ENCODE peak calls at places on chromosomes 12 and 14, in five cellular contexts. H is testis, C is HFF-Myc, O is AG09309, N is lower leg skin. R is an unnamed sample.
A peak's percentile ranks its signal among the peaks of the same experiment; 100 is the strongest.

GRCh38 chr12:84124211-84124610 is 788.4 kb downstream of the SLC6A15 start:
- DNase-seq in O (no peak), H (no peak), C (no peak), N (no peak), R (no peak)

GRCh38 chr12:130555628-130556485 is 160.2 kb downstream of the RIMBP2 start:
- DNase-seq in H (no peak), C (no peak), N (peak; percentile 56), O (no peak), R (no peak)

GRCh38 chr14:67622675-67623074 is 3.0 kb downstream of the ARG2 start:
- DNase-seq in C (peak; percentile 77), O (peak; percentile 50), H (peak; percentile 33), N (no peak), R (peak; percentile 47)

GRCh38 chr14:53109028-53109687 is 44.0 kb downstream of the DDHD1 start:
- DNase-seq in C (no peak), H (no peak), N (no peak), O (no peak), R (no peak)

GRCh38 chr14:36997843-36998242 is 174.6 kb downstream of the SLC25A21 start:
- DNase-seq in H (no peak), O (no peak), C (no peak), N (no peak), R (no peak)

GRCh38 chr14:105470812-105471771 is 3.5 kb upstream of the CRIP2 start:
- DNase-seq in C (no peak), H (no peak), N (no peak), O (no peak), R (no peak)

GRCh38 chr14:60905930-60906329 is 74.9 kb downstream of the TRMT5 start:
- DNase-seq in O (no peak), H (no peak), C (no peak), N (no peak), R (no peak)

GRCh38 chr12:70186436-70186835 is 56.8 kb upstream of the CNOT2 start:
- DNase-seq in H (no peak), N (no peak), C (no peak), O (no peak), R (no peak)

GRCh38 chr12:13961983-13962382 is 19.4 kb downstream of the GRIN2B start:
- DNase-seq in O (no peak), N (no peak), C (no peak), H (no peak), R (no peak)

DNA sequence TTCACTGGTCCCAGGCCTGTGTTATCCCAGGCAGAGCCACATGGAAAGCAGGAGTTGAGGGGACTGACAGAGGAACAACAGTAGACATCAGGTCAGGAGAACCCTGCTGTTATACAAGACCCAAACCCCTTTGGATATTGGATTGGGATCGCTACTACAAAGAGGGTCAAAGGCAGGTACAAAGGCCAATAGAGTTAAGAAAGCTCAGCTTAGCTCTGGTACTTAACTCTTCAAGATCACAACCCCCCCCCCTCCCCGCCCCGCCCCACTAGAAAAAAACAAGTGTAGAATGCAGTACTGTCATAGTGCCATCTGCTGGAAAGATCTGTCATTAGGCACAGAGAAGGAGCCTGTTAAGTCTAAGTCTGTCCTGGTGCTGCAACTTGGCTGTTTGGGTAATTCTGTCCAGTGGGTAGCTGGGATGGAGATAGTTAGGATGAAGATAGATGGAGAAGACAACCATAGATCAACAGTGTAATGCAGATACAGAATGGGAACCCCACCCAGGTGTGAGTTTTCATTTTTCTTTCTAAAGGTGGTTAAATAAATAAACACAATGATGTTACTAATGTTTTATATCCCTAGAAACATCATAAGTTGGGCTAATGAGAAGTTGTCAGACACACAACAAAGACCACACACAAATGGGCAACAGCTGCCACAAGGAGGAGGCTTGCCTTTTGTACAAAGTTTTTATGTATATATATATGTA is 17.2 kb downstream of the REM2 start:
- DNase-seq in C (peak; percentile 52), O (no peak), N (no peak), H (peak; percentile 51), R (no peak)
- TF ChIP-seq CTCF in C (peak; percentile 63), O (peak; percentile 62), N (no peak), H (no peak), R (peak; percentile 72)

DNA sequence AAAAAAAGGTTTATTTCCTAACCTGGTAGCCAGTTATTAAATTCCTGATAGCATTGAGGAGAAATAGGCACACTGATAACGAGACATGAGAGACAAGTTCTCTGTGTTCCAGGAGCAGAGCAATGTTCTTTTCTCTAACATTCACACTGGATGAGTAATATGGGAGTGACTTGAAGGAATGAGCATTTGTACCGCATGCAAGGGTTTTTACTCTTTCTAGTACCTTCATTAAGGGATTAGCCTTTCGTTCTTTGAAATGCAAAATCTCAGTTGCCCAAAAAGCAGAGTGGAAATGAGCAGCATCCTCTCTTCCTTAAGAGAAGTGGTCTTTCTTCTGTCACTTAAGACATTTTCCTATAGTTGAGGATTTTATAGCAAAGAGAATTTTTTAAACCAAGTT is 54.7 kb downstream of the FGD4 start:
- DNase-seq in H (no peak), C (no peak), O (no peak), N (no peak), R (no peak)
- H3K4me3 ChIP-seq in H (no peak overlapping the region), C (no peak overlapping the region), O (no peak overlapping the region), N (no peak overlapping the region), R (no peak overlapping the region)

GRCh38 chr14:95045255-95045701 is 112.1 kb downstream of the DICER1 start:
- DNase-seq in O (no peak), N (peak; percentile 40), H (peak; percentile 5), C (no peak), R (no peak)

GRCh38 chr14:95043732-95044462 is 113.4 kb downstream of the DICER1 start:
- DNase-seq in H (no peak), O (no peak), C (no peak), N (peak; percentile 36), R (no peak)

GRCh38 chr14:95043314-95043713 is 114.0 kb downstream of the DICER1 start:
- DNase-seq in H (no peak), C (no peak), N (peak; percentile 48), O (no peak), R (no peak)

GRCh38 chr14:95045836-95046430 is 111.4 kb downstream of the DICER1 start:
- DNase-seq in N (peak; percentile 45), O (no peak), H (peak; percentile 7), C (no peak), R (no peak)

DNA sequence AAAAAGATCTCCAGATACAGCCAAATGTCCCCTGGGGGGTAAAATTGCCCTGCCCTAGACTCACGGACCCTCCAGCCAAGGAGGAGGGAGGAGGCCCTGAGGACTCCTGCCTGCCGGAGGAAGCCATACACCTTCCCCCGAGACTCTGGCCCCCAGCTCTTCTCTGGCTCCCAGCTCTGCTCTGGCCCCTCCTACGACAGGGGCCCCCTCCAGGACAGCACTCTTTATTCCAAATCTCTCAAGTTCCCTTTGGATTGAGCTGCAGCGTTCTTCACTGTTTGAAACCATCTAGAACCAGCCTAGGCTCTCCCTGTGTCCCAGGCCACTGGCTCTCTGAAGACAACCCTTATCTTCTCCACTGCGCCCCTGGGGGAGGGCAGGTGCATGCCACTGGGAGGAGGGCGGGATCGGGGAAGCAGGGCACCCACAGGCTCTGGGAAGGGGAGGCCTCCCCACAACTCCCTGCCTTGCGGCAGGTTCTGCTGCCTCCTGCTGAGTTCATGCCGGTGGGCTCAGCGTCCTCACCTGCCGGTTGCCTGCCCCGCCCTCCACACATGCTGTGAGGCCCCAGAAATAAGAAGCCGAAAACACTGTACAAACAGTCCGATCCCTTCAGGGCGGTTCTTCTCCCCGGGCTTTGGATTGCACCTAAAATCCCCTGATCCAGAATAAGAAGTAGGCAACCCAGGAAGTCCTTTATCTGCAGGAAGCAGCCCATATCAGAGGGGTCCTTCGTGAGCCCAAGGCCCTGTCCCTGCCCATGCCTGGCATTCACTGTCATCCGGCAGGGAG is 112.7 kb downstream of the DICER1 start:
- DNase-seq in N (peak; percentile 64), O (no peak), C (no peak), H (no peak), R (no peak)
- TF ChIP-seq CTCF in N (no peak), O (no peak), C (no peak), H (no peak), R (no peak)

DNA sequence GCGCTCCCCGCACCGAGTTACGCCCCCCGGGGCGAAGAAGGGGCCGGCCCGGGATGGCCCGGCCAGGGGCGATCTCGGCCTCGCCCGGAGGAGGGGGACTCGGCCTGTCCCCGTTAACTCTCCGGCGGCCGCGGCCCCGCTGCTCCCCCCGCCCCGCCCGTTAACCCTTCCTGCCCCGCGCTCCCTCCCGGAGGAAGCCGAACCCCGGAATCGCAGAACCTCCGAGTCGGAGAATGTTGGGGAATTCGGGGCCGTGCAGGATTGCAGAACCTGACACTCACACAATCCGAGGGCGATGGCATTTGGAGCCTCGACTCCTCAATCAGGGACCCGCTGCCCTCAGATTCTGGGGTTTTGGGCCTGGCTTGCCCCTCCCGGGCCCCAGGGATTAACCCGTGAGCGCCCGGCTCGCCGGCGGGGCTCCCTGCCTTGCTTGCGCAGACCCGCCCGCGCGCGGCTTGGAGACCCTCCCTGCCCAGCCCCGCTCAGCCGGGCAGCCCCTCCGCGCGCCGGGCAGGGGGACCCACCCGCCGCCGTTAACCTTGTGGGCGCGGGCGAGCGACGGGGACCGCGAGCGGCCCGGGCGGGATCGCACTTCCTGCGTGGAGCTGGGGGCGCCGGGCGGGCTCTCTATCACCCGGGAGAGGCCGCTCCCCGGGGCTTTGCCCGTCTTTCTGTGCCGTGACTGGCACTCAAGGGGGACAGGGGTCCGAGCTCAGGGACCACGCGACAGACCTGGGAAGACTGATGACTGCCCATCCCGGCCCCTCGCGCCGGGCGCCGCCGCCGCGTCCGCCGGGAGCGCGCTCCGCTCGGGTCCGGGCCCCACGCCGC is 18.8 kb downstream of the BEGAIN start:
- DNase-seq in H (no peak), N (no peak), C (no peak), O (no peak), R (no peak)
- H3K4me3 ChIP-seq in H (peak overlapping the region; percentile 51), N (peak overlapping the region; percentile 23), C (no peak overlapping the region), O (peak overlapping the region; percentile 20), R (peak overlapping the region; percentile 34)

GRCh38 chr14:77478029-77478428 is 20.1 kb downstream of the AHSA1 start:
- DNase-seq in N (no peak), H (no peak), O (no peak), C (no peak), R (no peak)
- TF ChIP-seq CTCF in N (no peak), H (no peak), O (no peak), C (no peak), R (no peak)

R was measured in AG04449.